ENCODE peak calls at places on chromosomes 16 and 17, in four cellular contexts. W is GM04503; L is stimulated activated CD4-positive, alpha-beta T cell treated with anti-CD3 and anti-CD28 coated beads, Interleukin-1b, Interleukin-23, amount 100 ng/mL, for 4 hours; C is effector memory CD8-positive, alpha-beta T cell. O is an unnamed sample.

GRCh38 chr16:56576585-56577299 is 11.9 kb downstream of the MT4 start:
- DNase-seq in L (peak), C (peak), W (no peak), O (peak)

GRCh38 chr16:81707411-81708321 is 71.4 kb upstream of the PLCG2 start:
- DNase-seq in L (no peak), C (no peak), W (no peak), O (no peak)

GRCh38 chr17:46035112-46035818 is 36.2 kb downstream of the STH start:
- DNase-seq in C (peak), W (no peak), L (no peak), O (no peak)

GRCh38 chr17:45342871-45343526 is 26.2 kb upstream of the MAP3K14 start:
- DNase-seq in W (no peak), C (no peak), L (no peak), O (no peak)

GRCh38 chr16:28990375-28991040 is 5.7 kb downstream of the LAT start:
- DNase-seq in L (peak), C (no peak), W (no peak), O (no peak)

GRCh38 chr16:85176541-85177447 is 64.5 kb upstream of the CIBAR2 start:
- DNase-seq in W (no peak), C (no peak), L (no peak), O (no peak)

GRCh38 chr17:62740066-62740465 is 68.0 kb downstream of the MARCHF10 start:
- DNase-seq in C (no peak), W (peak), L (no peak), O (no peak)

GRCh38 chr16:15807603-15808009 is 49.2 kb downstream of the MYH11 start:
- DNase-seq in W (no peak), L (no peak), C (no peak), O (no peak)

GRCh38 chr17:75604034-75604695 is 16.6 kb downstream of the MYO15B start:
- DNase-seq in L (no peak), C (no peak), W (no peak), O (peak)

GRCh38 chr17:57622886-57623433 is 122.1 kb downstream of the CCDC182 start:
- DNase-seq in W (peak), L (no peak), C (no peak), O (no peak)

O was measured in K562.